ENCODE peak calls at places on chromosomes 4 and X, in five cellular contexts. One of them, this sample, is unnamed.

GRCh38 chrX:117543885-117544284 is 572.7 kb downstream of the KLHL13 start:
- DNase-seq in A673: no peak
- DNase-seq in breast epithelium: no peak
- DNase-seq in mucosa of descending colon: no peak
- DNase-seq in AG04450: no peak
- DNase-seq in this sample: no peak

GRCh38 chr4:185560316-185560715 is 25.0 kb upstream of the PDLIM3 start:
- DNase-seq in A673: no peak
- DNase-seq in breast epithelium: no peak
- DNase-seq in mucosa of descending colon: no peak
- DNase-seq in AG04450: no peak
- DNase-seq in this sample: no peak

GRCh38 chrX:40479777-40480318 is 100.9 kb upstream of the ATP6AP2 start:
- DNase-seq in A673: no peak
- DNase-seq in breast epithelium: no peak
- DNase-seq in mucosa of descending colon: no peak
- DNase-seq in AG04450: no peak
- DNase-seq in this sample: no peak

GRCh38 chr4:185904381-185904780 is 92.4 kb upstream of the SORBS2 start:
- DNase-seq in A673: no peak
- DNase-seq in breast epithelium: no peak
- DNase-seq in mucosa of descending colon: no peak
- DNase-seq in AG04450: no peak
- DNase-seq in this sample: no peak

GRCh38 chrX:37320541-37321203 is 28.5 kb upstream of the PRRG1 start:
- DNase-seq in A673: no peak
- DNase-seq in breast epithelium: no peak
- DNase-seq in mucosa of descending colon: no peak
- DNase-seq in AG04450: no peak
- DNase-seq in this sample: no peak

GRCh38 chr4:132284910-132285426 is 864.1 kb upstream of the PCDH10 start:
- DNase-seq in A673: no peak
- DNase-seq in breast epithelium: no peak
- DNase-seq in mucosa of descending colon: no peak
- DNase-seq in AG04450: no peak
- DNase-seq in this sample: no peak

GRCh38 chr4:172791841-172792240 is 376.8 kb upstream of the GALNT7 start:
- DNase-seq in A673: no peak
- DNase-seq in breast epithelium: no peak
- DNase-seq in mucosa of descending colon: no peak
- DNase-seq in AG04450: no peak
- DNase-seq in this sample: no peak

GRCh38 chr4:152591361-152591760 is 55.5 kb upstream of the FBXW7 start:
- DNase-seq in A673: peak
- DNase-seq in breast epithelium: no peak
- DNase-seq in mucosa of descending colon: peak
- DNase-seq in AG04450: no peak
- DNase-seq in this sample: no peak

GRCh38 chr4:15003441-15003890 is 1.2 kb downstream of the CPEB2 start:
- DNase-seq in A673: peak
- DNase-seq in breast epithelium: peak
- DNase-seq in mucosa of descending colon: peak
- DNase-seq in AG04450: no peak
- DNase-seq in this sample: no peak

GRCh38 chr4:53644607-53645006 is 53.3 kb upstream of the LNX1 start:
- DNase-seq in A673: no peak
- DNase-seq in breast epithelium: peak
- DNase-seq in mucosa of descending colon: peak
- DNase-seq in AG04450: no peak
- DNase-seq in this sample: no peak

GRCh38 chrX:154373340-154374306 is 811 bp downstream of the FLNA start:
- DNase-seq in A673: peak
- DNase-seq in breast epithelium: peak
- DNase-seq in mucosa of descending colon: peak
- DNase-seq in AG04450: peak
- DNase-seq in this sample: peak

GRCh38 chr4:8642651-8643321 is 50.2 kb downstream of the CPZ start:
- DNase-seq in A673: no peak
- DNase-seq in breast epithelium: peak
- DNase-seq in mucosa of descending colon: no peak
- DNase-seq in AG04450: no peak
- DNase-seq in this sample: no peak

GRCh38 chr4:6727943-6728250 is 11.9 kb downstream of the BLOC1S4 start:
- DNase-seq in A673: peak
- DNase-seq in breast epithelium: no peak
- DNase-seq in mucosa of descending colon: no peak
- DNase-seq in AG04450: no peak
- DNase-seq in this sample: no peak

GRCh38 chr4:173478884-173479283 is 51.1 kb downstream of the HAND2 start:
- DNase-seq in A673: no peak
- DNase-seq in breast epithelium: no peak
- DNase-seq in mucosa of descending colon: no peak
- DNase-seq in AG04450: no peak
- DNase-seq in this sample: no peak

GRCh38 chr4:26235500-26235899 is 85.3 kb upstream of the RBPJ start:
- DNase-seq in A673: no peak
- DNase-seq in breast epithelium: no peak
- DNase-seq in mucosa of descending colon: peak
- DNase-seq in AG04450: peak
- DNase-seq in this sample: no peak

GRCh38 chr4:109319684-109320083 is 17.2 kb upstream of the COL25A1 start:
- DNase-seq in A673: no peak
- DNase-seq in breast epithelium: no peak
- DNase-seq in mucosa of descending colon: no peak
- DNase-seq in AG04450: no peak
- DNase-seq in this sample: no peak

GRCh38 chr4:113971706-113972360 is 7.6 kb downstream of the ARSJ start:
- DNase-seq in A673: no peak
- DNase-seq in breast epithelium: no peak
- DNase-seq in mucosa of descending colon: no peak
- DNase-seq in AG04450: no peak
- DNase-seq in this sample: no peak

GRCh38 chr4:3418029-3418762 is 23.6 kb upstream of the HGFAC start:
- DNase-seq in A673: no peak
- DNase-seq in breast epithelium: no peak
- DNase-seq in mucosa of descending colon: peak
- DNase-seq in AG04450: no peak
- DNase-seq in this sample: no peak
- TF ChIP-seq CTCF in A673: peak
- TF ChIP-seq CTCF in breast epithelium: no peak
- TF ChIP-seq CTCF in mucosa of descending colon: no peak
- TF ChIP-seq CTCF in AG04450: no peak
- TF ChIP-seq CTCF in this sample: peak

GRCh38 chrX:75155830-75156525 is at the start of gene ABCB7:
- DNase-seq in A673: peak
- DNase-seq in breast epithelium: no peak
- DNase-seq in mucosa of descending colon: peak
- DNase-seq in AG04450: peak
- DNase-seq in this sample: peak
- TF ChIP-seq CTCF in A673: no peak
- TF ChIP-seq CTCF in breast epithelium: no peak
- TF ChIP-seq CTCF in mucosa of descending colon: no peak
- TF ChIP-seq CTCF in AG04450: peak
- TF ChIP-seq CTCF in this sample: peak

GRCh38 chrX:97743014-97743413 is 859.3 kb downstream of the RPA4 start:
- DNase-seq in A673: peak
- DNase-seq in breast epithelium: no peak
- DNase-seq in mucosa of descending colon: peak
- DNase-seq in AG04450: no peak
- DNase-seq in this sample: no peak
- TF ChIP-seq CTCF in A673: peak
- TF ChIP-seq CTCF in breast epithelium: no peak
- TF ChIP-seq CTCF in mucosa of descending colon: no peak
- TF ChIP-seq CTCF in AG04450: no peak
- TF ChIP-seq CTCF in this sample: no peak

GRCh38 chr4:4271912-4272311 is 18.0 kb downstream of the LYAR start:
- DNase-seq in A673: no peak
- DNase-seq in breast epithelium: no peak
- DNase-seq in mucosa of descending colon: no peak
- DNase-seq in AG04450: no peak
- DNase-seq in this sample: no peak
- TF ChIP-seq CTCF in A673: no peak
- TF ChIP-seq CTCF in breast epithelium: no peak
- TF ChIP-seq CTCF in mucosa of descending colon: no peak
- TF ChIP-seq CTCF in AG04450: no peak
- TF ChIP-seq CTCF in this sample: no peak

DNA sequence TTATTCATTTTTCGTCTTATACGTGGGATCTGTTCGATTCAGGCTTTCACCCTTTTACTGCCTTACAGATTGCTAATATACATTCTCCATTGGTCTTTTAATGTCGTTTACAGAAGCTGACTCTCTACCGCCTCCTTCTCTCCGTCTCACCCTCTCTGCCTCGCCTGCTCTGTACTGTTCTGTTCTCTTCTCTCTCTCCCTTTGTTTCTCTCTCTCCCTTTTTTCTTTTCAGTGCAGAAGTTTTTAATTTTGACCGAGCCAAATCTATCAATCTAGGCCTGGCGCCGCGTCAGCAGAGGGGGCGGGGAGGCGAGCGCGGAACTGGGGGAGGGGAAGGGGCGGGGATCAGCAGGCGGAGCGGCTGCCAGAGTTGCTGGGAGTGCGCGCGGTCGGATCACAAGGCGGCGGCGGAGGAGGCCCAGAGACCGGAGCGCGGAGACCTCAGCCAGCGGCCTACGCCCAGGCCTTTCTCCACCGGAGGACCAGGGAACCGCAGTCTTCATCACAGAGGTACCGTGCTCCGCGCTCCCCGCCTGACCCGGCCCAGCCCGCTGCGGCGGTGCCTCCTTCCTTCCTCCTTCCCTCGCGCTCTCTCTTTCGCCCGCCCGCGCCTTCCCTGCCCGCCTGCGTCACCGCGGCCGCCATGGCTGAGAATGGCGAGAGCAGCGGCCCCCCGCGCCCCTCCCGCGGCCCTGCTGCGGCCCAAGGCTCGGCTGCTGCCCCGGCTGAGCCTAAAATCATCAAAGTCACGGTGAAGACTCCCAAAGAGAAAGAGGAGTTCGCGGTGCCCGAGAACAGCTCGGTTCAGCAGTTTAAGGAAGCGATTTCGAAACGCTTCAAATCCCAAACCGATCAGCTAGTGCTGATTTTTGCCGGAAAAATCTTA is at the start of gene UBQLN2:
- DNase-seq in A673: peak
- DNase-seq in breast epithelium: peak
- DNase-seq in mucosa of descending colon: peak
- DNase-seq in AG04450: peak
- DNase-seq in this sample: peak
- TF ChIP-seq CTCF in A673: peak
- TF ChIP-seq CTCF in breast epithelium: no peak
- TF ChIP-seq CTCF in mucosa of descending colon: no peak
- TF ChIP-seq CTCF in AG04450: peak
- TF ChIP-seq CTCF in this sample: peak

DNA sequence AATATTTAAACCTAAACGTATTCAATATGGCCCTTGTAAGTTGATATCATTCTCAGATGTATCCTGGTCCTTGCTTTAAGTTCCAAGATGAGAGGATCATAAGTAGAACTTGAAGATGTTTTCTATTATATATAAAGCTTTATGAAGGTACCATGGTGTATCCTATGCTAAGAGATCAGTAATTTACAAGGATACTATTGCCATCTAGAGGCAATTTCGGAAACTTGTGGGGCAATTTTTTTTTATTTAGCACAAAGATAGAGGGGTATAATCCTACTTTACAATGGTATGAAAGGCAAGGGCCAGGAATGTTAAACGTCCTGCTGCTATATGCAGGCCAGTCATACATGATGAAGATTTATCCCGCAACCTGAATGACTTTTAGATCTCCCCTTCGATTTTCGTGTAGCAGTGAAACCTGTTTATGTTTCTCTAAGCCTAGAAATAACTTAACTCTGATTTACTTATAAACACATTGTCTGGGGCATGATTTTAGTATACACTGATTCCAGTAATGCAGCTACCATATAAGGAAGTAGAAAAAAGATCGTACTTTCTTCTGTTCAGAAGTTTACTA is 2.5 kb downstream of the SLC25A31 start:
- DNase-seq in A673: peak
- DNase-seq in breast epithelium: no peak
- DNase-seq in mucosa of descending colon: no peak
- DNase-seq in AG04450: peak
- DNase-seq in this sample: peak
- TF ChIP-seq CTCF in A673: peak
- TF ChIP-seq CTCF in breast epithelium: no peak
- TF ChIP-seq CTCF in mucosa of descending colon: no peak
- TF ChIP-seq CTCF in AG04450: peak
- TF ChIP-seq CTCF in this sample: peak

GRCh38 chr4:25031077-25031606 is 396 bp upstream of the LGI2 start:
- DNase-seq in A673: no peak
- DNase-seq in breast epithelium: no peak
- DNase-seq in mucosa of descending colon: no peak
- DNase-seq in AG04450: no peak
- DNase-seq in this sample: no peak

GRCh38 chr4:25029479-25030282 is 1.1 kb downstream of the LGI2 start:
- DNase-seq in A673: no peak
- DNase-seq in breast epithelium: no peak
- DNase-seq in mucosa of descending colon: no peak
- DNase-seq in AG04450: no peak
- DNase-seq in this sample: no peak

GRCh38 chr4:25030283-25031076 is at the start of gene LGI2:
- DNase-seq in A673: no peak
- DNase-seq in breast epithelium: no peak
- DNase-seq in mucosa of descending colon: peak
- DNase-seq in AG04450: no peak
- DNase-seq in this sample: no peak

GRCh38 chr4:25032126-25032525 is 1.4 kb upstream of the LGI2 start:
- DNase-seq in A673: no peak
- DNase-seq in breast epithelium: no peak
- DNase-seq in mucosa of descending colon: no peak
- DNase-seq in AG04450: no peak
- DNase-seq in this sample: no peak
- TF ChIP-seq CTCF in A673: no peak
- TF ChIP-seq CTCF in breast epithelium: no peak
- TF ChIP-seq CTCF in mucosa of descending colon: no peak
- TF ChIP-seq CTCF in AG04450: no peak
- TF ChIP-seq CTCF in this sample: no peak

GRCh38 chr4:76723373-76723772 is 174.6 kb downstream of the SOWAHB start:
- DNase-seq in A673: no peak
- DNase-seq in breast epithelium: no peak
- DNase-seq in mucosa of descending colon: no peak
- DNase-seq in AG04450: no peak
- DNase-seq in this sample: no peak
- TF ChIP-seq CTCF in A673: no peak
- TF ChIP-seq CTCF in breast epithelium: no peak
- TF ChIP-seq CTCF in mucosa of descending colon: no peak
- TF ChIP-seq CTCF in AG04450: peak
- TF ChIP-seq CTCF in this sample: peak

GRCh38 chr4:98506462-98507132 is 151.8 kb downstream of the TSPAN5 start:
- DNase-seq in A673: peak
- DNase-seq in breast epithelium: no peak
- DNase-seq in mucosa of descending colon: no peak
- DNase-seq in AG04450: no peak
- DNase-seq in this sample: no peak
- TF ChIP-seq CTCF in A673: peak
- TF ChIP-seq CTCF in breast epithelium: no peak
- TF ChIP-seq CTCF in mucosa of descending colon: no peak
- TF ChIP-seq CTCF in AG04450: peak
- TF ChIP-seq CTCF in this sample: peak